ENCODE peak calls at places on chromosomes 7 and 10, in seven cellular contexts. One of them, this sample, is unnamed.

GRCh38 chr7:8536431-8536830 is 103.0 kb downstream of the NXPH1 start:
- DNase-seq in stimulated activated CD8-positive, alpha-beta memory T cell treated with anti-CD3 and anti-CD28 coated beads, Interleukin-4, amount 100 ng/mL, for 24 hours: no peak
- DNase-seq in Caki2: no peak
- DNase-seq in colonic mucosa: no peak
- DNase-seq in EH: no peak
- DNase-seq in lung: no peak
- DNase-seq in renal cortical epithelial cell: no peak
- DNase-seq in this sample: no peak

GRCh38 chr7:127920787-127921438 is 110.3 kb downstream of the LRRC4 start:
- DNase-seq in Caki2: no peak
- DNase-seq in renal cortical epithelial cell: peak; percentile 65
- DNase-seq in EH: peak; percentile 60
- DNase-seq in colonic mucosa: no peak
- DNase-seq in stimulated activated CD8-positive, alpha-beta memory T cell treated with anti-CD3 and anti-CD28 coated beads, Interleukin-4, amount 100 ng/mL, for 24 hours: no peak
- DNase-seq in lung: no peak
- DNase-seq in this sample: no peak

GRCh38 chr10:75497997-75498797 is 66.8 kb downstream of the LRMDA start:
- DNase-seq in renal cortical epithelial cell: no peak
- DNase-seq in EH: peak; percentile 55
- DNase-seq in lung: no peak
- DNase-seq in stimulated activated CD8-positive, alpha-beta memory T cell treated with anti-CD3 and anti-CD28 coated beads, Interleukin-4, amount 100 ng/mL, for 24 hours: no peak
- DNase-seq in colonic mucosa: no peak
- DNase-seq in Caki2: no peak
- DNase-seq in this sample: no peak

GRCh38 chr7:8217200-8218068 is 44.5 kb downstream of the ICA1 start:
- DNase-seq in EH: peak; percentile 62
- DNase-seq in lung: no peak
- DNase-seq in colonic mucosa: peak; percentile 32
- DNase-seq in stimulated activated CD8-positive, alpha-beta memory T cell treated with anti-CD3 and anti-CD28 coated beads, Interleukin-4, amount 100 ng/mL, for 24 hours: no peak
- DNase-seq in renal cortical epithelial cell: peak; percentile 79
- DNase-seq in Caki2: peak; percentile 35
- DNase-seq in this sample: no peak

GRCh38 chr7:105277341-105277740 is 111.4 kb downstream of the SRPK2 start:
- DNase-seq in lung: no peak
- DNase-seq in renal cortical epithelial cell: peak; percentile 99
- DNase-seq in colonic mucosa: no peak
- DNase-seq in Caki2: peak; percentile 66
- DNase-seq in stimulated activated CD8-positive, alpha-beta memory T cell treated with anti-CD3 and anti-CD28 coated beads, Interleukin-4, amount 100 ng/mL, for 24 hours: no peak
- DNase-seq in EH: no peak
- DNase-seq in this sample: no peak

GRCh38 chr10:43436291-43437140 is at the start of gene ZNF487:
- DNase-seq in lung: peak; percentile 91
- DNase-seq in renal cortical epithelial cell: peak; percentile 76
- DNase-seq in Caki2: peak; percentile 93
- DNase-seq in stimulated activated CD8-positive, alpha-beta memory T cell treated with anti-CD3 and anti-CD28 coated beads, Interleukin-4, amount 100 ng/mL, for 24 hours: peak; percentile 84
- DNase-seq in EH: peak; percentile 88
- DNase-seq in colonic mucosa: peak; percentile 92
- DNase-seq in this sample: peak; percentile 93

GRCh38 chr7:73478549-73478948 is 43.5 kb downstream of the BAZ1B start:
- DNase-seq in colonic mucosa: no peak
- DNase-seq in Caki2: no peak
- DNase-seq in EH: no peak
- DNase-seq in renal cortical epithelial cell: no peak
- DNase-seq in stimulated activated CD8-positive, alpha-beta memory T cell treated with anti-CD3 and anti-CD28 coated beads, Interleukin-4, amount 100 ng/mL, for 24 hours: no peak
- DNase-seq in lung: no peak
- DNase-seq in this sample: no peak

GRCh38 chr10:80356563-80356999 is at the start of the genes DYDC1 and DYDC2:
- DNase-seq in renal cortical epithelial cell: no peak
- DNase-seq in Caki2: no peak
- DNase-seq in EH: peak; percentile 10
- DNase-seq in stimulated activated CD8-positive, alpha-beta memory T cell treated with anti-CD3 and anti-CD28 coated beads, Interleukin-4, amount 100 ng/mL, for 24 hours: peak; percentile 45
- DNase-seq in lung: no peak
- DNase-seq in colonic mucosa: peak; percentile 45
- DNase-seq in this sample: no peak

GRCh38 chr7:80218723-80219122 is 84.1 kb downstream of the GNAI1 start:
- DNase-seq in Caki2: peak; percentile 66
- DNase-seq in stimulated activated CD8-positive, alpha-beta memory T cell treated with anti-CD3 and anti-CD28 coated beads, Interleukin-4, amount 100 ng/mL, for 24 hours: no peak
- DNase-seq in lung: no peak
- DNase-seq in colonic mucosa: no peak
- DNase-seq in renal cortical epithelial cell: peak; percentile 89
- DNase-seq in EH: peak; percentile 67
- DNase-seq in this sample: no peak